ENCODE peak calls at places on chromosomes 3 and 15, in six cellular contexts. One of them, this sample, is unnamed.

GRCh38 chr15:96500491-96500890 is 170.0 kb downstream of the NR2F2 start:
- DNase-seq in breast epithelium: no peak
- DNase-seq in erythroblast: no peak
- DNase-seq in ovary: no peak
- DNase-seq in NB4: peak; percentile 36
- DNase-seq in uterus: no peak
- DNase-seq in this sample: no peak

GRCh38 chr15:33048255-33048654 is 146.3 kb downstream of the FMN1 start:
- DNase-seq in breast epithelium: no peak
- DNase-seq in erythroblast: peak; percentile 15
- DNase-seq in ovary: no peak
- DNase-seq in NB4: peak; percentile 1
- DNase-seq in uterus: no peak
- DNase-seq in this sample: no peak

GRCh38 chr15:24068102-24068501 is 381.0 kb upstream of the NDN start:
- DNase-seq in breast epithelium: no peak
- DNase-seq in erythroblast: no peak
- DNase-seq in ovary: no peak
- DNase-seq in NB4: no peak
- DNase-seq in uterus: no peak
- DNase-seq in this sample: no peak

GRCh38 chr15:77489647-77490046 is 69.0 kb downstream of the HMG20A start:
- DNase-seq in breast epithelium: no peak
- DNase-seq in erythroblast: no peak
- DNase-seq in ovary: no peak
- DNase-seq in NB4: no peak
- DNase-seq in uterus: no peak
- DNase-seq in this sample: no peak

GRCh38 chr3:137041251-137041650 is 83.5 kb downstream of the IL20RB start:
- DNase-seq in breast epithelium: no peak
- DNase-seq in erythroblast: no peak
- DNase-seq in ovary: no peak
- DNase-seq in NB4: no peak
- DNase-seq in uterus: no peak
- DNase-seq in this sample: no peak

GRCh38 chr3:159860727-159861126 is 127.9 kb upstream of the IL12A start:
- DNase-seq in breast epithelium: no peak
- DNase-seq in erythroblast: no peak
- DNase-seq in ovary: no peak
- DNase-seq in NB4: peak; percentile 7
- DNase-seq in uterus: no peak
- DNase-seq in this sample: no peak

GRCh38 chr15:79540551-79540950 is 108.4 kb downstream of the MINAR1 start:
- DNase-seq in breast epithelium: no peak
- DNase-seq in erythroblast: no peak
- DNase-seq in ovary: no peak
- DNase-seq in NB4: peak; percentile 55
- DNase-seq in uterus: no peak
- DNase-seq in this sample: no peak

GRCh38 chr3:37852097-37852496 is 9.6 kb upstream of the CTDSPL start:
- DNase-seq in breast epithelium: no peak
- DNase-seq in erythroblast: no peak
- DNase-seq in ovary: no peak
- DNase-seq in NB4: no peak
- DNase-seq in uterus: no peak
- DNase-seq in this sample: peak; percentile 34

GRCh38 chr3:119809249-119810017 is 27.5 kb downstream of the NR1I2 start:
- DNase-seq in breast epithelium: no peak
- DNase-seq in erythroblast: no peak
- DNase-seq in ovary: peak; percentile 45
- DNase-seq in NB4: no peak
- DNase-seq in uterus: no peak
- DNase-seq in this sample: no peak

GRCh38 chr3:43496740-43497375 is 125.0 kb downstream of the ANO10 start:
- DNase-seq in breast epithelium: no peak
- DNase-seq in erythroblast: no peak
- DNase-seq in ovary: no peak
- DNase-seq in NB4: no peak
- DNase-seq in uterus: no peak
- DNase-seq in this sample: no peak
- TF ChIP-seq POLR2A in breast epithelium: no peak
- TF ChIP-seq POLR2A in erythroblast: no peak
- TF ChIP-seq POLR2A in ovary: no peak
- TF ChIP-seq POLR2A in NB4: no peak
- TF ChIP-seq POLR2A in uterus: no peak
- TF ChIP-seq POLR2A in this sample: no peak

GRCh38 chr15:92810418-92811138 is 89.5 kb upstream of the CHD2 start:
- DNase-seq in breast epithelium: no peak
- DNase-seq in erythroblast: peak; percentile 78
- DNase-seq in ovary: peak; percentile 83
- DNase-seq in NB4: peak; percentile 86
- DNase-seq in uterus: peak; percentile 60
- DNase-seq in this sample: peak; percentile 82
- TF ChIP-seq POLR2A in breast epithelium: peak; percentile 18
- TF ChIP-seq POLR2A in erythroblast: peak; percentile 81
- TF ChIP-seq POLR2A in ovary: no peak
- TF ChIP-seq POLR2A in NB4: peak; percentile 81
- TF ChIP-seq POLR2A in uterus: peak; percentile 24
- TF ChIP-seq POLR2A in this sample: no peak

DNA sequence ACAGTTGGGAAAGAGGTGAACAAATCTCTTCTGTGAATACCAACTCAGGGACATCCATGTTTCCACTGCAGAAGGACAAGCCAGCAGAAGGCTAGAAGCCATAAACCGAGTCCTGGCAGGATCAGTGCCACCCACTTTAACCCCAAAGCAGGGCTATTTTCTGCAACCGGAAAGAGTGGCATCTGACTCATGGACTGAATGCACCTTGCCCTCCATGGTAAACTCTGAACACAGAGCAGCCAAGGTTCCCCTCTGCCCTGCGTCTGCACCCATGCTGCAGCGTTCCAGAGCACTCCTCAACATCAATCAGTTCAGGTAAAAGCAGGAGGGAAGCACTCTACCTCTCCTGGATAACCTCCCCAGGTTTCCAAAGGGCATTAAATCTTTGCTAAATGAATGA is 823 bp upstream of the NGRN start:
- DNase-seq in breast epithelium: no peak
- DNase-seq in erythroblast: no peak
- DNase-seq in ovary: no peak
- DNase-seq in NB4: peak; percentile 60
- DNase-seq in uterus: no peak
- DNase-seq in this sample: no peak
- TF ChIP-seq POLR2A in breast epithelium: no peak
- TF ChIP-seq POLR2A in erythroblast: no peak
- TF ChIP-seq POLR2A in ovary: no peak
- TF ChIP-seq POLR2A in NB4: no peak
- TF ChIP-seq POLR2A in uterus: no peak
- TF ChIP-seq POLR2A in this sample: no peak

DNA sequence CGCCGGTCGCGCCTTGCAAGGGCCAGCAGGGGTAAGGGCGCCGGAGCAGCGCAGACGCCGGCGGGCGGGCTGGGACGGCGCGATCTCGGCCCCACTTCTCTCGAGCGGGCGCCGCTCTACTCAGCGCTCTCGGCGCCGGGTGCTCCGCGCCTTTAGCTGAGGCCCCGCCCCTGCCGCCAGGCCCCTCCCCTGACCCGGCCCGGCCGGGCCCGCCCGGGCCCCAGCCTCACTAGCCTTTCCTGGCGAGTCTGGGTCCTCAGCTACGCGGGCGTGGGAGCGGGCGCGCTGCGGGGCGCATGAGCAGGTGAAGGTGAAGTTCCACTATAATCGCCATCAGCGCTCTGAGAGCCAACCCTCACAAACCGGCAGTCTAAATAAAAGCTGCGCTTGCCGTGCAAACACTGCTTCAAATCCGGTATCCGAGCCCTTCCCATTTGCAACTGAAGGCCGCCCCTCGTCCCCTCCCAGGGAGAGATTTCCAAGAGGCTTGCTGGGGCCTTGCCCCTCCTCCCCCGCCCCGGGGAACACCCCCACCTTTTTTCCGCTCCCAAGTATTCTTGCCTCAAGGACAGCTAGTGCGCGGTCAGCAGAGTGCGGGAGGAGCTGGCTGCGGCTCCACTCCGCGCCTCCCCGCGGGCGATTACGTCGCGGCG is at the start of gene RPP25:
- DNase-seq in breast epithelium: peak; percentile 57
- DNase-seq in erythroblast: peak; percentile 62
- DNase-seq in ovary: peak; percentile 88
- DNase-seq in NB4: peak; percentile 76
- DNase-seq in uterus: peak; percentile 78
- DNase-seq in this sample: peak; percentile 58
- TF ChIP-seq POLR2A in breast epithelium: no peak
- TF ChIP-seq POLR2A in erythroblast: peak; percentile 25
- TF ChIP-seq POLR2A in ovary: peak; percentile 75
- TF ChIP-seq POLR2A in NB4: no peak
- TF ChIP-seq POLR2A in uterus: peak; percentile 62
- TF ChIP-seq POLR2A in this sample: no peak

GRCh38 chr3:185943363-185944106 is 5.7 kb upstream of the TRA2B start:
- DNase-seq in breast epithelium: peak; percentile 80
- DNase-seq in erythroblast: peak; percentile 79
- DNase-seq in ovary: peak; percentile 86
- DNase-seq in NB4: peak; percentile 92
- DNase-seq in uterus: peak; percentile 85
- DNase-seq in this sample: peak; percentile 90
- TF ChIP-seq POLR2A in breast epithelium: no peak
- TF ChIP-seq POLR2A in erythroblast: no peak
- TF ChIP-seq POLR2A in ovary: no peak
- TF ChIP-seq POLR2A in NB4: peak; percentile 24
- TF ChIP-seq POLR2A in uterus: no peak
- TF ChIP-seq POLR2A in this sample: no peak

DNA sequence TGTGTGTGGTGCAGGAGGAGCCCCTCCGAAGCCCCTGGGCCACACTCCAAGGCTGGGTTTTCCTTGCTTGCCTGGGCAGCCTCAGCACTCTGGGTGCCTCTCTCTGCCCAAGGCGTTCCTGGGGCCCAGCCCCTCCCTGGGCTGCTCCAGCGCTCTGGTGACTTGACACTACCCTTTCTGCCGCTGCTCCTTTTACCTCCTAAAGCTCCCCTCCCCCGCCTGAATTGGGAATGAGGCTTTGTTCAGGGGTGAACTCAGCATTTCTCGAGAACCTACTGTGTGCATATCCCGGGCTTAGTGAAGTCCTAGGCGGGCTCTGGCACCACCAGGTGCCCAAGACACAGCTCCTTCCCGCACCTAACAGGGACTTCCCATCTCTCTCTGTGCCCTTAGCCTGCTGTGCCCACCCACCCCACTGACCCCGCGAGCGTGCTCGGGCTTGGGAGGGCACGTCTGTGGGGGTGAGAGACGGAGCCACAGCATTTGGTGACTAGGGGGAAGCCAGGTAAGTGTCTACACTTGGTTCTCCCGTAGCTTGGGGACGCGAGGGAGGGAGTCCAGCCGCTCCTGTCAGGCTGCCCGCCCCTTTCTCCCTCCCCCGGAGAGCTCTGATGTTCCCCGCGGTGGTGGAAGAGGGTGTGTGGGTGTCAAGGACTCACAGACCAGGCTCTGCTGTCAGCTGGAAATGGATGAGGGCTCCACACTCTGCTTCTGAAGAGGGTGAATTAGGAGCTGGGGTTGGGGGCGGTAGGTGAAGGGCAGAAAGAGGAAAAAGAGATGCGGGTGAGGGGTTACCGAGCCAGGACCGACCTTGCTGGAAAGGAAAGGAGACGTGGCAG is 1.1 kb upstream of the BAHD1 start:
- DNase-seq in breast epithelium: no peak
- DNase-seq in erythroblast: peak; percentile 59
- DNase-seq in ovary: peak; percentile 82
- DNase-seq in NB4: peak; percentile 72
- DNase-seq in uterus: peak; percentile 48
- DNase-seq in this sample: no peak
- TF ChIP-seq POLR2A in breast epithelium: no peak
- TF ChIP-seq POLR2A in erythroblast: no peak
- TF ChIP-seq POLR2A in ovary: peak; percentile 28
- TF ChIP-seq POLR2A in NB4: peak; percentile 19
- TF ChIP-seq POLR2A in uterus: no peak
- TF ChIP-seq POLR2A in this sample: no peak

GRCh38 chr15:51097553-51098330 is 3.0 kb upstream of the TNFAIP8L3 start:
- DNase-seq in breast epithelium: no peak
- DNase-seq in erythroblast: no peak
- DNase-seq in ovary: no peak
- DNase-seq in NB4: peak; percentile 44
- DNase-seq in uterus: peak; percentile 44
- DNase-seq in this sample: no peak
- TF ChIP-seq POLR2A in breast epithelium: no peak
- TF ChIP-seq POLR2A in erythroblast: no peak
- TF ChIP-seq POLR2A in ovary: no peak
- TF ChIP-seq POLR2A in NB4: no peak
- TF ChIP-seq POLR2A in uterus: no peak
- TF ChIP-seq POLR2A in this sample: no peak

GRCh38 chr15:90660195-90660995 is 56.8 kb upstream of the BLM start:
- DNase-seq in breast epithelium: peak; percentile 60
- DNase-seq in erythroblast: peak; percentile 80
- DNase-seq in ovary: no peak
- DNase-seq in NB4: peak; percentile 99
- DNase-seq in uterus: peak; percentile 73
- DNase-seq in this sample: peak; percentile 95
- TF ChIP-seq POLR2A in breast epithelium: no peak
- TF ChIP-seq POLR2A in erythroblast: peak; percentile 60
- TF ChIP-seq POLR2A in ovary: no peak
- TF ChIP-seq POLR2A in NB4: peak; percentile 69
- TF ChIP-seq POLR2A in uterus: no peak
- TF ChIP-seq POLR2A in this sample: no peak